ENCODE peak calls at places on chromosomes 16 and 17, in five cellular contexts. X is suprapubic skin, L is brain microvascular endothelial cell, Q is choroid plexus epithelial cell, B is transverse colon. A is an unnamed sample.
A peak's percentile ranks its signal among the peaks of the same experiment; 100 is the strongest.

GRCh38 chr17:19388791-19389190 is 1.8 kb upstream of the MFAP4 start:
- DNase-seq in Q (no peak), X (no peak), L (no peak), B (peak; percentile 6), A (no peak)

GRCh38 chr16:20016234-20016633 is 57.5 kb downstream of the GPR139 start:
- DNase-seq in Q (no peak), L (no peak), X (no peak), B (no peak), A (no peak)

GRCh38 chr17:62994931-62995330 is 28.9 kb downstream of the TANC2 start:
- DNase-seq in L (no peak), X (no peak), B (no peak), Q (peak; percentile 18), A (no peak)

GRCh38 chr17:44367219-44367618 is 3.6 kb upstream of the FAM171A2 start:
- DNase-seq in L (no peak), B (no peak), Q (no peak), X (no peak), A (no peak)

GRCh38 chr17:45228121-45228941 is 6.6 kb downstream of the FMNL1 start:
- DNase-seq in L (no peak), B (peak; percentile 13), X (no peak), Q (no peak), A (no peak)

GRCh38 chr16:49377196-49377755 is 3.7 kb downstream of the C16orf78 start:
- DNase-seq in X (no peak), L (no peak), B (no peak), Q (no peak), A (no peak)

GRCh38 chr17:38617967-38618760 is 12.4 kb upstream of the SRCIN1 start:
- DNase-seq in L (no peak), Q (no peak), B (no peak), X (peak; percentile 13), A (no peak)

GRCh38 chr17:65515959-65516948 is 45.2 kb downstream of the AXIN2 start:
- DNase-seq in B (no peak), X (peak; percentile 73), L (no peak), Q (peak; percentile 48), A (peak; percentile 50)

GRCh38 chr17:57400648-57401047 is 144.3 kb downstream of the MSI2 start:
- DNase-seq in X (no peak), B (no peak), L (no peak), Q (no peak), A (no peak)

GRCh38 chr16:12323007-12323699 is 346.6 kb downstream of the SNX29 start:
- DNase-seq in X (no peak), B (no peak), L (no peak), Q (no peak), A (no peak)

GRCh38 chr17:80798595-80799552 is 192.8 kb upstream of the CHMP6 start:
- DNase-seq in L (no peak), B (no peak), Q (no peak), X (peak; percentile 41), A (no peak)

GRCh38 chr17:69853533-69854262 is 221.3 kb upstream of the KCNJ16 start:
- DNase-seq in Q (peak; percentile 64), L (no peak), X (no peak), B (no peak), A (no peak)

GRCh38 chr16:57618306-57619132 is 9.9 kb upstream of the ADGRG1 start:
- DNase-seq in B (no peak), L (no peak), X (peak; percentile 78), Q (peak; percentile 20), A (no peak)

GRCh38 chr17:15446036-15446435 is 21.4 kb downstream of the CDRT4 start:
- DNase-seq in L (no peak), X (no peak), Q (no peak), B (no peak), A (no peak)
- TF ChIP-seq CTCF in L (peak; percentile 23), X (no peak), Q (peak; percentile 22), B (no peak), A (no peak)

DNA sequence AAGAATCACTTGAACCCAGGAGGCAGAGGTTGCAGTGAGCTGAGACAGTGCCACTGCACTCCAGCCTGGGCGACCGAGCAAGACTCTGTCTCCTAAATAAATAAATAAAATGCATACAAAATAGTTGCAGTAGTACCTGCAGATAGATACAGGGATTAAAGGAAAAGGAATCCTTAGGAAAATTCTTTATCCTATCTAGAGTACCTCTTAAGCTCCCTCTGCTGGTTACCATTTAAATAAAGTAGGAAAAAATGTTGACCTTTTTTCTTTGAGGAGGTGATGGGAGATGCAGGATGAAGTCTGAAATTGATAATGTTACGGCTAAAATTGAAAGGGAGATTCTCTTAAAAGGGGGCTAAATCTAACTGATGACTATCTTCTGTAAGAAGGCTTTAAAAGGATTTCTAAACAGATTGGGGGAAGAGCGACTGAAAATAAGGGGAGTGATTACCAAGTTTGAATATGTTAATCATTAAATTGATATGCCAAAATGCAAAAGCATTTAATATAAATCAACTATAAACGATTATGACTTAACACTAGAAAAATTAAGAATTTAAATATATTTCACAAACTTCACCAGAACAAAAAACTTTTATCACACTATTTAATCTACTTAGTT is 29.4 kb downstream of the C16orf87 start:
- DNase-seq in Q (peak; percentile 48), X (no peak), L (no peak), B (no peak), A (no peak)
- TF ChIP-seq CTCF in Q (peak; percentile 49), X (no peak), L (peak; percentile 35), B (peak; percentile 36), A (peak; percentile 56)

DNA sequence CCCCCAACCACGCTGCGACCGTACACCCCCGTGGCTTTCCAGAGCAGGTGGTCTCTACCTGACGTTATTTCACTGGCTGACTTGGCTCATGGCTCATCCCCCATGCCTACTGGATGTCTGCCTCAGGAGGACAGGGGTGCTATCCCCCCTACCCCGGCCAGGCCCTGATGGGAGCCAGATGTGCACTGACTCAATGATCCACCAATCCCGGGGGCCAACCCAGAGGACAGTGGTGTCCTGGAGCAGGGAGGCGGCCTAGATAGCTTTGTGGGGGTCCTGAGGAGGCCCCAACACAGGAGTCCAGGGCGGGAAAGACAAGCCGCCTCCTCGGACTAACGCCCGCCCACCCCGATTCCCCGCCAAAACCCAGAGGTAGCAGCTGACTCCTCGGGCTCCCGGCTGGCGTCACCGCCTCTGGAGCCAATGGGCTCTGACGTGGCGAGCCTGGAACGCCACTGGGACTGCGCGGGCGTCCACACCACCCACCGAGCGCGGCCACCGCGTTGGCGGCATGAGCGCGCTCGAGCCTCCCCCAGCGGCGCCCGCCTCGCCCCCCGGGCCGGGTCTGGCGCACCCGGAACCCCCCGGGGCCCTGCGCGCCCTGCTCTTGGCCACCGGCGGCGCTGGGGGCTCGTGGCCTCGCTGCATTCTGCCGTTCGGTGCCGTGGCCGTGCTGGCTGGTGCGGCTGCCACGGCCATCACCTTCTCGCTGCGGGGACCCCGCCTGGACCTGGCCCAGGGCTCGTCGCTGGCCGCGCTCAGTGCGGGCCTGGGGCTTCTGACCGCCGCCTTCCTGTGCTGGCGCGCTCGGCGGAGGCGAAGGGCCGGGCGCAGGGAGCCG is 3.6 kb upstream of the NTN3 start:
- DNase-seq in X (peak; percentile 90), B (peak; percentile 66), Q (peak; percentile 53), L (peak; percentile 29), A (no peak)
- TF ChIP-seq CTCF in X (no peak), B (no peak), Q (peak; percentile 12), L (peak; percentile 3), A (no peak)

GRCh38 chr17:41455236-41455635 is 11.9 kb downstream of the KRT32 start:
- DNase-seq in X (no peak), L (no peak), B (no peak), Q (no peak), A (no peak)

GRCh38 chr17:41457656-41458055 is 9.5 kb downstream of the KRT32 start:
- DNase-seq in Q (no peak), L (no peak), X (no peak), B (no peak), A (no peak)

GRCh38 chr17:41452276-41452675 is 11.5 kb upstream of the KRT38 start:
- DNase-seq in Q (no peak), L (no peak), X (no peak), B (no peak), A (no peak)

GRCh38 chr17:41453069-41453468 is 12.3 kb upstream of the KRT38 start:
- DNase-seq in X (no peak), B (no peak), Q (no peak), L (no peak), A (no peak)

DNA sequence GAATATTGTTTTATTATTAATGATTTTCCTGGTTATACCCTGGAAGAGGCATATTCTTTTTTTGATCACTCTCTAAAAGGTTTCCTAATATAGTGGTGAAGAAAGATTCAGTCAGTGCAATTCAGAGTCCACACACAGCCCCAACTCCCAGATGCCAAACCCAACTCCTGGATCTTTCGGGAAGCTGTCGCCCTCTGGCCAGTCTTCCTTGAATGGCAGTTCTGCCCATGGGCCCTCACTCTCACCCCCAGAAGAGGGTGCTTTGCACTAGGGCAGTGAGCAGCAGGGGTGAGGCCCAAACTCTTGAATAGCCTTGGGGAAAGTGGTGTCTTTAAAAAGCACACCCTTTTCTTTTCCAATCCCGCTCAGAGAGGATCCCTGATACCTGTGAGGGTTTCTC is 11.0 kb downstream of the KRT32 start:
- DNase-seq in Q (no peak), L (no peak), B (no peak), X (no peak), A (no peak)
- TF ChIP-seq CTCF in Q (peak; percentile 25), L (peak; percentile 46), B (no peak), X (no peak), A (no peak)

GRCh38 chr16:67227567-67227921 is 614 bp downstream of the TMEM208 start:
- DNase-seq in X (no peak), Q (no peak), B (no peak), L (no peak), A (no peak)

GRCh38 chr16:67228905-67229304 is 2.0 kb downstream of the TMEM208 start:
- DNase-seq in X (no peak), L (no peak), Q (no peak), B (no peak), A (no peak)

GRCh38 chr16:67228034-67228785 is 1.3 kb downstream of the TMEM208 start:
- DNase-seq in X (no peak), B (no peak), Q (no peak), L (no peak), A (no peak)

GRCh38 chr16:67226295-67226803 is 581 bp upstream of the TMEM208 start:
- DNase-seq in Q (no peak), L (no peak), B (no peak), X (no peak), A (no peak)

DNA sequence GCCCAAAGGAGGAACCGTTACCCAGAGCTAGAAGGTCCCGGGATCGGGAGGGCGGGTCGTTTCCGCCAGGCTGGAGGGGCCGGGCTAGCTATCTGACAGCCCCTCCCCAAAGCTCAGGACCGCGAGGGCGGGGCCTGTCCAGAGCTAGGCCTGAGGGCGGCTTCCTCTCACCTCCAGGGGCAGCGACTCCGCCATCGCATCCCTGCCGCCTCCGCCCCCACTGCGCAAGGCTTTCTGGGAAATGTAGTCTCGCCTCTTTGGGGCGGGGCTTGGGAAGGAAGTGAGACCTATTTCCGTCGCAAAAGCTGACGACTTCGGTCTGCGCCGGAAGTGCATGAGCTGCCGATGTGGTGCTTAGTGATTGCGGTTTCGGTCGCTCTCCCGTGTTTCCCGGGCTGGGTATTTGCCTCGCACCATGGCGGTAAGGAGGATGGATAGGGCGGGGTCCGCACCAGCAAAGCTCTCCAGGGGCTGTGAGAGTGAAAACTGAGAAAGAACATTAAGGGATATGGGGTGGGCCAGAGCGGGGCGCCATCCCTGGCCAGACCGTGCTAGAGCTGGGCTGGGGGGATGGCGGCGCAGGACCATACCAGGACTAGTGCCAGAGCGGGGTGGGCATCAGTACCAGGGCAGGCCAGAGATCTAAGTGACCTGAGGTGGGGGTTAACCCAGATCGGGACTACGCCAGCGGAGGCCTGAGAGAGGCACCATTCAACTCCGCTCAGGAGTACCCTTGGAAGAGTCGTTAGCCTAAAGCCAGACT is at the start of gene TMEM208:
- DNase-seq in B (peak; percentile 98), X (peak; percentile 99), Q (peak; percentile 98), L (peak; percentile 98), A (peak; percentile 94)
- TF ChIP-seq CTCF in B (no peak), X (no peak), Q (peak; percentile 21), L (peak; percentile 32), A (peak; percentile 13)